ENCODE peak calls at places on chromosomes 13 and 19, in nine cellular contexts. One of them, this sample, is unnamed.

GRCh38 chr13:76245216-76245615 is 609.1 kb downstream of the LMO7 start:
- DNase-seq in CD8-positive, alpha-beta T cell: no peak
- DNase-seq in AG10803: no peak
- DNase-seq in lower leg skin: no peak
- DNase-seq in body of pancreas: no peak
- DNase-seq in uterus: no peak
- DNase-seq in IMR-90: no peak
- DNase-seq in left lung: no peak
- DNase-seq in gastrocnemius medialis: no peak
- DNase-seq in this sample: no peak

GRCh38 chr13:93505104-93505952 is 278.7 kb downstream of the GPC6 start:
- DNase-seq in CD8-positive, alpha-beta T cell: no peak
- DNase-seq in AG10803: peak
- DNase-seq in lower leg skin: no peak
- DNase-seq in body of pancreas: no peak
- DNase-seq in uterus: no peak
- DNase-seq in IMR-90: peak
- DNase-seq in left lung: no peak
- DNase-seq in gastrocnemius medialis: no peak
- DNase-seq in this sample: peak

GRCh38 chr13:71274923-71275593 is 591.9 kb downstream of the DACH1 start:
- DNase-seq in CD8-positive, alpha-beta T cell: no peak
- DNase-seq in AG10803: no peak
- DNase-seq in lower leg skin: no peak
- DNase-seq in body of pancreas: no peak
- DNase-seq in uterus: no peak
- DNase-seq in IMR-90: no peak
- DNase-seq in left lung: no peak
- DNase-seq in gastrocnemius medialis: no peak
- DNase-seq in this sample: no peak

GRCh38 chr13:113490496-113491417 is at the start of gene DCUN1D2:
- DNase-seq in CD8-positive, alpha-beta T cell: peak
- DNase-seq in AG10803: peak
- DNase-seq in lower leg skin: peak
- DNase-seq in body of pancreas: peak
- DNase-seq in uterus: peak
- DNase-seq in IMR-90: peak
- DNase-seq in left lung: peak
- DNase-seq in gastrocnemius medialis: peak
- DNase-seq in this sample: peak

GRCh38 chr19:8696993-8697392 is 1.6 kb downstream of the ACTL9 start:
- DNase-seq in CD8-positive, alpha-beta T cell: no peak
- DNase-seq in AG10803: no peak
- DNase-seq in lower leg skin: no peak
- DNase-seq in body of pancreas: no peak
- DNase-seq in uterus: no peak
- DNase-seq in IMR-90: no peak
- DNase-seq in left lung: no peak
- DNase-seq in gastrocnemius medialis: no peak
- DNase-seq in this sample: no peak

GRCh38 chr13:112457485-112457884 is 81.3 kb downstream of the SPACA7 start:
- DNase-seq in CD8-positive, alpha-beta T cell: no peak
- DNase-seq in AG10803: no peak
- DNase-seq in lower leg skin: no peak
- DNase-seq in body of pancreas: no peak
- DNase-seq in uterus: no peak
- DNase-seq in IMR-90: no peak
- DNase-seq in left lung: peak
- DNase-seq in gastrocnemius medialis: no peak
- DNase-seq in this sample: no peak

GRCh38 chr13:94595006-94595942 is 678 bp downstream of the TGDS start:
- DNase-seq in CD8-positive, alpha-beta T cell: peak
- DNase-seq in AG10803: peak
- DNase-seq in lower leg skin: no peak
- DNase-seq in body of pancreas: peak
- DNase-seq in uterus: no peak
- DNase-seq in IMR-90: peak
- DNase-seq in left lung: no peak
- DNase-seq in gastrocnemius medialis: no peak
- DNase-seq in this sample: peak

GRCh38 chr13:79710376-79710775 is 229.4 kb downstream of the NDFIP2 start:
- DNase-seq in CD8-positive, alpha-beta T cell: no peak
- DNase-seq in AG10803: peak
- DNase-seq in lower leg skin: no peak
- DNase-seq in body of pancreas: no peak
- DNase-seq in uterus: no peak
- DNase-seq in IMR-90: no peak
- DNase-seq in left lung: no peak
- DNase-seq in gastrocnemius medialis: no peak
- DNase-seq in this sample: peak

GRCh38 chr19:23665651-23666410 is 21.2 kb downstream of the ZNF675 start:
- DNase-seq in CD8-positive, alpha-beta T cell: no peak
- DNase-seq in AG10803: no peak
- DNase-seq in lower leg skin: no peak
- DNase-seq in body of pancreas: no peak
- DNase-seq in uterus: no peak
- DNase-seq in IMR-90: no peak
- DNase-seq in left lung: no peak
- DNase-seq in gastrocnemius medialis: no peak
- DNase-seq in this sample: no peak

GRCh38 chr13:111006508-111007031 is 91.7 kb upstream of the ANKRD10 start:
- DNase-seq in CD8-positive, alpha-beta T cell: no peak
- DNase-seq in AG10803: peak
- DNase-seq in lower leg skin: peak
- DNase-seq in body of pancreas: peak
- DNase-seq in uterus: peak
- DNase-seq in IMR-90: peak
- DNase-seq in left lung: no peak
- DNase-seq in gastrocnemius medialis: peak
- DNase-seq in this sample: peak

GRCh38 chr19:46609511-46610412 is 8.6 kb downstream of the CALM3 start:
- DNase-seq in CD8-positive, alpha-beta T cell: no peak
- DNase-seq in AG10803: no peak
- DNase-seq in lower leg skin: no peak
- DNase-seq in body of pancreas: no peak
- DNase-seq in uterus: no peak
- DNase-seq in IMR-90: no peak
- DNase-seq in left lung: no peak
- DNase-seq in gastrocnemius medialis: no peak
- DNase-seq in this sample: no peak

GRCh38 chr13:34257980-34258379 is 440.0 kb downstream of the RFC3 start:
- DNase-seq in CD8-positive, alpha-beta T cell: no peak
- DNase-seq in AG10803: no peak
- DNase-seq in lower leg skin: no peak
- DNase-seq in body of pancreas: no peak
- DNase-seq in uterus: no peak
- DNase-seq in IMR-90: no peak
- DNase-seq in left lung: no peak
- DNase-seq in gastrocnemius medialis: no peak
- DNase-seq in this sample: no peak

GRCh38 chr19:2167896-2168618 is 4.3 kb downstream of the DOT1L start:
- DNase-seq in CD8-positive, alpha-beta T cell: no peak
- DNase-seq in AG10803: peak
- DNase-seq in lower leg skin: peak
- DNase-seq in body of pancreas: peak
- DNase-seq in uterus: peak
- DNase-seq in IMR-90: peak
- DNase-seq in left lung: peak
- DNase-seq in gastrocnemius medialis: peak
- DNase-seq in this sample: peak

GRCh38 chr19:45307361-45307760 is 15.3 kb downstream of the CKM start:
- DNase-seq in CD8-positive, alpha-beta T cell: no peak
- DNase-seq in AG10803: no peak
- DNase-seq in lower leg skin: no peak
- DNase-seq in body of pancreas: no peak
- DNase-seq in uterus: no peak
- DNase-seq in IMR-90: no peak
- DNase-seq in left lung: no peak
- DNase-seq in gastrocnemius medialis: no peak
- DNase-seq in this sample: no peak

GRCh38 chr19:16324384-16325160 is at the start of gene KLF2:
- DNase-seq in CD8-positive, alpha-beta T cell: peak
- DNase-seq in AG10803: peak
- DNase-seq in lower leg skin: peak
- DNase-seq in body of pancreas: peak
- DNase-seq in uterus: peak
- DNase-seq in IMR-90: peak
- DNase-seq in left lung: peak
- DNase-seq in gastrocnemius medialis: peak
- DNase-seq in this sample: peak

GRCh38 chr13:38954291-38954690 is 36.3 kb downstream of the STOML3 start:
- DNase-seq in CD8-positive, alpha-beta T cell: no peak
- DNase-seq in AG10803: no peak
- DNase-seq in lower leg skin: no peak
- DNase-seq in body of pancreas: no peak
- DNase-seq in uterus: no peak
- DNase-seq in IMR-90: no peak
- DNase-seq in left lung: no peak
- DNase-seq in gastrocnemius medialis: no peak
- DNase-seq in this sample: peak

GRCh38 chr13:94558721-94559120 is 37.2 kb downstream of the TGDS start:
- DNase-seq in CD8-positive, alpha-beta T cell: no peak
- DNase-seq in AG10803: no peak
- DNase-seq in lower leg skin: no peak
- DNase-seq in body of pancreas: no peak
- DNase-seq in uterus: no peak
- DNase-seq in IMR-90: no peak
- DNase-seq in left lung: no peak
- DNase-seq in gastrocnemius medialis: no peak
- DNase-seq in this sample: peak

GRCh38 chr19:5624741-5625140 is 1.9 kb downstream of the SAFB start:
- DNase-seq in CD8-positive, alpha-beta T cell: no peak
- DNase-seq in AG10803: no peak
- DNase-seq in lower leg skin: no peak
- DNase-seq in body of pancreas: no peak
- DNase-seq in uterus: no peak
- DNase-seq in IMR-90: no peak
- DNase-seq in left lung: no peak
- DNase-seq in gastrocnemius medialis: no peak
- DNase-seq in this sample: peak

GRCh38 chr19:5625641-5626040 is 2.8 kb downstream of the SAFB start:
- DNase-seq in CD8-positive, alpha-beta T cell: no peak
- DNase-seq in AG10803: no peak
- DNase-seq in lower leg skin: no peak
- DNase-seq in body of pancreas: no peak
- DNase-seq in uterus: no peak
- DNase-seq in IMR-90: no peak
- DNase-seq in left lung: no peak
- DNase-seq in gastrocnemius medialis: no peak
- DNase-seq in this sample: no peak

GRCh38 chr19:5628470-5628869 is 5.6 kb downstream of the SAFB start:
- DNase-seq in CD8-positive, alpha-beta T cell: no peak
- DNase-seq in AG10803: peak
- DNase-seq in lower leg skin: no peak
- DNase-seq in body of pancreas: no peak
- DNase-seq in uterus: no peak
- DNase-seq in IMR-90: peak
- DNase-seq in left lung: no peak
- DNase-seq in gastrocnemius medialis: no peak
- DNase-seq in this sample: peak

GRCh38 chr19:5628919-5629481 is 6.1 kb downstream of the SAFB start:
- DNase-seq in CD8-positive, alpha-beta T cell: no peak
- DNase-seq in AG10803: no peak
- DNase-seq in lower leg skin: no peak
- DNase-seq in body of pancreas: no peak
- DNase-seq in uterus: no peak
- DNase-seq in IMR-90: no peak
- DNase-seq in left lung: no peak
- DNase-seq in gastrocnemius medialis: no peak
- DNase-seq in this sample: no peak

GRCh38 chr19:5627395-5627904 is 4.6 kb downstream of the SAFB start:
- DNase-seq in CD8-positive, alpha-beta T cell: no peak
- DNase-seq in AG10803: peak
- DNase-seq in lower leg skin: peak
- DNase-seq in body of pancreas: peak
- DNase-seq in uterus: peak
- DNase-seq in IMR-90: peak
- DNase-seq in left lung: peak
- DNase-seq in gastrocnemius medialis: peak
- DNase-seq in this sample: peak
- H3K4me3 ChIP-seq in CD8-positive, alpha-beta T cell: no peak
- H3K4me3 ChIP-seq in AG10803: no peak
- H3K4me3 ChIP-seq in lower leg skin: no peak
- H3K4me3 ChIP-seq in body of pancreas: no peak
- H3K4me3 ChIP-seq in uterus: no peak
- H3K4me3 ChIP-seq in IMR-90: no peak
- H3K4me3 ChIP-seq in left lung: peak
- H3K4me3 ChIP-seq in gastrocnemius medialis: no peak
- H3K4me3 ChIP-seq in this sample: no peak

GRCh38 chr13:78247362-78247761 is 328.7 kb upstream of the EDNRB start:
- DNase-seq in CD8-positive, alpha-beta T cell: no peak
- DNase-seq in AG10803: no peak
- DNase-seq in lower leg skin: no peak
- DNase-seq in body of pancreas: no peak
- DNase-seq in uterus: no peak
- DNase-seq in IMR-90: no peak
- DNase-seq in left lung: no peak
- DNase-seq in gastrocnemius medialis: no peak
- DNase-seq in this sample: no peak
- TF ChIP-seq CTCF in CD8-positive, alpha-beta T cell: no peak
- TF ChIP-seq CTCF in AG10803: no peak
- TF ChIP-seq CTCF in lower leg skin: no peak
- TF ChIP-seq CTCF in body of pancreas: no peak
- TF ChIP-seq CTCF in uterus: no peak
- TF ChIP-seq CTCF in IMR-90: no peak
- TF ChIP-seq CTCF in left lung: no peak
- TF ChIP-seq CTCF in gastrocnemius medialis: no peak
- TF ChIP-seq CTCF in this sample: no peak

GRCh38 chr19:43675269-43675879 is 5.4 kb upstream of the PLAUR start:
- DNase-seq in CD8-positive, alpha-beta T cell: no peak
- DNase-seq in AG10803: peak
- DNase-seq in lower leg skin: peak
- DNase-seq in body of pancreas: peak
- DNase-seq in uterus: no peak
- DNase-seq in IMR-90: peak
- DNase-seq in left lung: peak
- DNase-seq in gastrocnemius medialis: no peak
- DNase-seq in this sample: peak
- H3K4me3 ChIP-seq in CD8-positive, alpha-beta T cell: no peak
- H3K4me3 ChIP-seq in AG10803: no peak
- H3K4me3 ChIP-seq in lower leg skin: no peak
- H3K4me3 ChIP-seq in body of pancreas: no peak
- H3K4me3 ChIP-seq in uterus: no peak
- H3K4me3 ChIP-seq in IMR-90: no peak
- H3K4me3 ChIP-seq in left lung: no peak
- H3K4me3 ChIP-seq in gastrocnemius medialis: no peak
- H3K4me3 ChIP-seq in this sample: no peak

DNA sequence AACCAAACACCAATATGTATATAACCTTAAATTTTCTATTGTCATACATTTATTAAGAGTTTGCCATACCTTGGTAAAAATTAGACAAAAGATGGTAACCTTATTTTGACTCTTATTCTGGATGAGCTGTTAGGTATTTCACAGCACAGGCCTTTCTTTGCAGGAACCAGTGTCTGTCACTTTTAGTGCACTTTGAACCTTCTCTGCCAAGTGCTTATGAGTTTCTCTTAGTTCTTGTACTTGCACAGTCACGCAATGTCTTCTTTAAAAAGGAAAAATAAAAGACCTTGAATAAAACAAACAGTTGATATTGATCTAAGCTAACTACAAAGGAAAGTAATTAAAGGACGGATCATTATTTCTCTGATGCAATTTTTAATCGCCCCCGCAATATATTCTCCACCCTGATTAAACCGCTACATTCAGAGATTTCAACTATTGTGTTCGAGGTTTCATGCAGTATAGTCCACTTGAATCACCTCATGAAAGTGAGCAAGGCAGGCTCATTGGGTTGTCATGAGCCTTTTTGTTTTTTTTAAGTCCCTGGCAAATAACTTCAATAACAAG is 534.5 kb downstream of the KLF5 start:
- DNase-seq in CD8-positive, alpha-beta T cell: no peak
- DNase-seq in AG10803: no peak
- DNase-seq in lower leg skin: no peak
- DNase-seq in body of pancreas: no peak
- DNase-seq in uterus: no peak
- DNase-seq in IMR-90: no peak
- DNase-seq in left lung: no peak
- DNase-seq in gastrocnemius medialis: no peak
- DNase-seq in this sample: no peak
- TF ChIP-seq CTCF in CD8-positive, alpha-beta T cell: no peak
- TF ChIP-seq CTCF in AG10803: no peak
- TF ChIP-seq CTCF in lower leg skin: no peak
- TF ChIP-seq CTCF in body of pancreas: no peak
- TF ChIP-seq CTCF in uterus: no peak
- TF ChIP-seq CTCF in IMR-90: no peak
- TF ChIP-seq CTCF in left lung: no peak
- TF ChIP-seq CTCF in gastrocnemius medialis: no peak
- TF ChIP-seq CTCF in this sample: no peak

This sample was measured in choroid plexus epithelial cell.